ENCODE peak calls at places on chromosomes 6 and 20, in four cellular contexts. E, D, Q and F are unnamed samples.

GRCh38 chr6:108941867-108942266 is 93.6 kb downstream of the ARMC2 start:
- DNase-seq in D (no peak), E (no peak), Q (no peak), F (no peak)

GRCh38 chr6:38387994-38388393 is 251.7 kb downstream of the BTBD9 start:
- DNase-seq in D (peak), E (no peak), Q (no peak), F (no peak)

GRCh38 chr6:26088344-26088743 is 1.1 kb downstream of the HFE start:
- DNase-seq in D (peak), Q (no peak), E (no peak), F (no peak)

GRCh38 chr6:110415297-110415916 is at the start of gene DDO:
- DNase-seq in E (no peak), Q (no peak), D (no peak), F (peak)

GRCh38 chr6:148166339-148166949 is 176.2 kb upstream of the SASH1 start:
- DNase-seq in D (peak), Q (peak), E (peak), F (peak)

GRCh38 chr6:12421596-12421995 is 131.4 kb downstream of the EDN1 start:
- DNase-seq in E (no peak), D (no peak), Q (no peak), F (no peak)

GRCh38 chr6:36224918-36225461 is 28.4 kb downstream of the BRPF3 start:
- DNase-seq in E (no peak), Q (no peak), D (peak), F (peak)

GRCh38 chr6:147958683-147959082 is 384.0 kb upstream of the SASH1 start:
- DNase-seq in D (no peak), Q (no peak), E (no peak), F (no peak)

GRCh38 chr20:62142252-62143117 is 709 bp downstream of the PSMA7 start:
- DNase-seq in Q (no peak), D (no peak), E (peak), F (peak)

GRCh38 chr6:5466459-5466858 is 205.1 kb downstream of the FARS2 start:
- DNase-seq in Q (no peak), D (peak), E (no peak), F (peak)

GRCh38 chr6:79777713-79778579 is 146.8 kb downstream of the SH3BGRL2 start:
- DNase-seq in Q (peak), D (peak), E (peak), F (peak)

GRCh38 chr6:111990214-111990613 is 63.7 kb upstream of the CCN6 start:
- DNase-seq in E (no peak), Q (no peak), D (no peak), F (no peak)

GRCh38 chr20:45419188-45420091 is 3.5 kb downstream of the PIGT start:
- DNase-seq in Q (no peak), D (peak), E (no peak), F (peak)

GRCh38 chr6:34638834-34639736 is 57.5 kb downstream of the ILRUN start:
- DNase-seq in Q (no peak), E (no peak), D (no peak), F (no peak)

GRCh38 chr6:13274707-13275434 is 53.5 kb downstream of the TBC1D7 start:
- DNase-seq in D (no peak), E (no peak), Q (no peak), F (no peak)

GRCh38 chr6:138948780-138949179 is 39.3 kb downstream of the REPS1 start:
- DNase-seq in D (no peak), Q (no peak), E (peak), F (no peak)

GRCh38 chr6:166575190-166575589 is 11.3 kb downstream of the RAMACL start:
- DNase-seq in D (no peak), E (no peak), Q (no peak), F (peak)

GRCh38 chr6:106092279-106092678 is 6.1 kb downstream of the PRDM1 start:
- DNase-seq in Q (no peak), D (no peak), E (no peak), F (no peak)

GRCh38 chr6:111763381-111763780 is 109.9 kb downstream of the FYN start:
- DNase-seq in E (no peak), Q (no peak), D (peak), F (peak)

GRCh38 chr6:37514377-37514776 is 14.7 kb upstream of the CCDC167 start:
- DNase-seq in E (no peak), D (peak), Q (no peak), F (no peak)

GRCh38 chr6:132053523-132053922 is 102.4 kb upstream of the CCN2 start:
- DNase-seq in D (peak), E (no peak), Q (no peak), F (no peak)

GRCh38 chr6:168468046-168468445 is 27.1 kb downstream of the SMOC2 start:
- DNase-seq in E (no peak), D (no peak), Q (no peak), F (no peak)

GRCh38 chr20:44730441-44730840 is 15.2 kb upstream of the KCNK15 start:
- DNase-seq in D (peak), E (no peak), Q (peak), F (peak)

GRCh38 chr6:132333639-132334516 is 67.4 kb downstream of the MOXD1 start:
- DNase-seq in Q (peak), D (peak), E (peak), F (peak)

GRCh38 chr6:31113861-31114539 is 600 bp upstream of the PSORS1C1 start:
- DNase-seq in D (peak), E (no peak), Q (no peak), F (no peak)

GRCh38 chr6:169536446-169537170 is 165.2 kb downstream of the WDR27 start:
- DNase-seq in E (no peak), Q (no peak), D (peak), F (no peak)

GRCh38 chr6:37684801-37685200 is 12.9 kb downstream of the MDGA1 start:
- DNase-seq in Q (no peak), D (no peak), E (no peak), F (no peak)

GRCh38 chr20:38757145-38757800 is 9.0 kb downstream of the ACTR5 start:
- DNase-seq in D (peak), E (no peak), Q (no peak), F (peak)

GRCh38 chr6:37175332-37176267 is 5.6 kb downstream of the PIM1 start:
- DNase-seq in E (peak), D (no peak), Q (no peak), F (no peak)

GRCh38 chr6:25442898-25443297 is 163.7 kb downstream of the CARMIL1 start:
- DNase-seq in E (no peak), Q (no peak), D (peak), F (peak)

GRCh38 chr6:137217801-137218472 is 1.2 kb downstream of the IFNGR1 start:
- DNase-seq in D (peak), E (no peak), Q (no peak), F (peak)

GRCh38 chr6:15893556-15894253 is 230.9 kb upstream of the DTNBP1 start:
- DNase-seq in Q (peak), E (peak), D (peak), F (peak)

GRCh38 chr6:131948221-131948661 is 2.9 kb downstream of the CCN2 start:
- DNase-seq in E (no peak), D (peak), Q (no peak), F (peak)

GRCh38 chr20:50242863-50243609 is 52.4 kb downstream of the CEBPB start:
- DNase-seq in D (no peak), E (no peak), Q (peak), F (no peak)

GRCh38 chr6:47700051-47700450 is 1.7 kb downstream of the ADGRF4 start:
- DNase-seq in Q (no peak), D (peak), E (no peak), F (no peak)

GRCh38 chr20:63173552-63174191 is 42.3 kb downstream of the YTHDF1 start:
- DNase-seq in E (no peak), D (no peak), Q (no peak), F (no peak)

GRCh38 chr6:45574885-45575284 is 197.2 kb upstream of the SUPT3H start:
- DNase-seq in D (no peak), Q (no peak), E (no peak), F (no peak)

GRCh38 chr6:26349964-26350857 is 14.8 kb upstream of the BTN3A2 start:
- DNase-seq in E (no peak), D (peak), Q (no peak), F (no peak)

DNA sequence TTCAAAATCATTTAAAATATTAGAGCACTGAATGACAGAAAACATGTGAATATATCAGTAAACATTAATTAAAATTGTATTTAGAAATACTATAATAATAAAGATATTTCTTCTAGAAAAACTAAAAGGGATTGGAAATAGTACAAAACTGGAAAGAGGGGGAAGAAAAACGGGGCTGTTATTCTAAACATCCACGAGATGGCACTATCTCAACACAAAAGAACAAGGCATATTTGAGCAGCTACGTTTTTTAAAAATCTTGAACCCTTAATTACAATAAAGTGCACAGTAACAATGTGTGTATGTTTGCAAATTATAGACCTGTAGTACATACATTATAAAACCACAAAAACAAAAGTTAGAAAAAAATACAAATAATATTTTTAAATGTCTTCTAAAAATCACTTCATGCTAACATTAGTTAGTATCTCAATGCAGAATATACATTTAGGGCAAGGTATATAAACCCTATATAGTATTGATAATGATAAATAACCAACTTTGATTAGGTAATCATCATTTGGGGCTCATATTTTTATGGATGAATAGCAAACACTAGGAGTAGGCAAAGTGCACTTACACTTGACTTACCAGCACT is 42.5 kb upstream of the PNISR start:
- DNase-seq in D (peak), E (peak), Q (no peak), F (peak)
- TF ChIP-seq CTCF in D (peak), E (peak), Q (peak), F (peak)

GRCh38 chr20:23361108-23361650 is 803 bp upstream of the GZF1 start:
- DNase-seq in D (peak), E (peak), Q (no peak), F (no peak)
- TF ChIP-seq CTCF in D (no peak), E (no peak), Q (no peak), F (no peak)

GRCh38 chr6:161101517-161101916 is 109.9 kb downstream of the MAP3K4 start:
- DNase-seq in D (peak), E (peak), Q (no peak), F (no peak)
- TF ChIP-seq CTCF in D (peak), E (peak), Q (peak), F (peak)

GRCh38 chr6:83221886-83222479 is 28.8 kb downstream of the RWDD2A start:
- DNase-seq in D (peak), Q (peak), E (peak), F (peak)
- TF ChIP-seq CTCF in D (peak), Q (peak), E (peak), F (no peak)

DNA sequence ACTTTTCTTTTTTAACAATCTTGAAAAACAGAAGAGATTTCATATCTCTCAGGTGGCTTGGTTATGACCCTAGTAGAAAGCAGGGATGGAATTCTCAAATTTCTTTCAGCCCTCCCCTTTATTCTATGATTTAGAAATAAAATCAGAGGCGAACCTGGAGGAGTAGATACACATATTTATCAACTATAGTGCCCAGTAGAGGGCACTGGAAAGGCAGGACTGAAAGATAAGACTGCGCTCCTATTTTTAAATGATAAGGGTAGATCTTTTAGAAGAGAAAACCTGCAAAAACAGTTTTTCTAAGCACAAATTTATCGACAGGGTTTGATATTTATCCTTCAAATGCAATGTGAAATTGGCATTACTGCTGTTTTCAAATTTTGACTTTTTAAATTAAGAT is 1296.6 kb downstream of the EPHA7 start:
- DNase-seq in D (peak), Q (no peak), E (peak), F (peak)
- TF ChIP-seq CTCF in D (peak), Q (no peak), E (peak), F (peak)

DNA sequence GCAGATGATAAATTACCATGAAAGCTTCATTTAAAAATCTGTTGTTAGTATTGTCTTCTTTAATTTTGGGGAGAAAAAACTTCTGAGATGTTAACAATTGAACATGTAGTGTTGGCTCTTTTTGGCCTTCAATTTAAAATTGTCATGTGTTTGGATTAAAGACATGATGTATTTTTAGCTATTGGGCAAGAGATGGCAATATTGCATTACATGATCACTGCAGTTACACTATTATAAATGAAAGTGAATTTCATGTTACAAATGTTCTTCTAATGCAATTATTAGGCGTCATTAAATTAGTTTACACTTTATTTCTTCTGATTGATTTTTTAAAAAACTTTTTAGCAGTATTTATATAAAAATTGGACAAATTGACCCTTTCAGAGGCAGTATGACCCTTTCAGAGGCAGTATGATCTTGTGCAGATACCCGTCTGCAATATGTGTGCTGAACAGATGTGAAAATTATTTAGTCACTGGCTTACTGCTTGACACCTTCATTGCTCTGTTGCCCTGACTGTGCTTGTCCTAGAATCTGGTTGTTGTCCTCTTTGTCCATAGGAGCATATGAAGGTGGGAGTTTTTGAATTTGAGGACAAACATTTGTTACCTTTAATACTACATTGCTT is 25.8 kb downstream of the CDKAL1 start:
- DNase-seq in Q (no peak), D (peak), E (no peak), F (no peak)
- TF ChIP-seq CTCF in Q (peak), D (no peak), E (no peak), F (no peak)